ENCODE peak calls at places on chromosomes 6 and 20, in five cellular contexts. One of them, this sample, is unnamed.

GRCh38 chr20:37598101-37598530 is 70.4 kb upstream of the BLCAP start:
- DNase-seq in astrocyte of the spinal cord: no peak
- DNase-seq in T-cell: no peak
- DNase-seq in HFF-Myc: no peak
- DNase-seq in SJSA1: no peak
- DNase-seq in this sample: no peak

GRCh38 chr6:15207923-15208322 is 37.9 kb upstream of the JARID2 start:
- DNase-seq in astrocyte of the spinal cord: peak; percentile 43
- DNase-seq in T-cell: no peak
- DNase-seq in HFF-Myc: no peak
- DNase-seq in SJSA1: no peak
- DNase-seq in this sample: peak; percentile 79

GRCh38 chr6:69866351-69867074 is at the start of gene COL19A1:
- DNase-seq in astrocyte of the spinal cord: peak; percentile 14
- DNase-seq in T-cell: peak; percentile 1
- DNase-seq in HFF-Myc: no peak
- DNase-seq in SJSA1: no peak
- DNase-seq in this sample: peak; percentile 1

GRCh38 chr6:142187209-142187608 is 40.1 kb downstream of the VTA1 start:
- DNase-seq in astrocyte of the spinal cord: peak; percentile 78
- DNase-seq in T-cell: no peak
- DNase-seq in HFF-Myc: no peak
- DNase-seq in SJSA1: no peak
- DNase-seq in this sample: peak; percentile 87

GRCh38 chr20:44038681-44039123 is 124.0 kb downstream of the TOX2 start:
- DNase-seq in astrocyte of the spinal cord: no peak
- DNase-seq in T-cell: no peak
- DNase-seq in HFF-Myc: no peak
- DNase-seq in SJSA1: peak; percentile 33
- DNase-seq in this sample: no peak

GRCh38 chr6:126781582-126781981 is 336.9 kb upstream of the RSPO3 start:
- DNase-seq in astrocyte of the spinal cord: no peak
- DNase-seq in T-cell: no peak
- DNase-seq in HFF-Myc: no peak
- DNase-seq in SJSA1: no peak
- DNase-seq in this sample: no peak

GRCh38 chr6:33407132-33407718 is 3.6 kb upstream of the PHF1 start:
- DNase-seq in astrocyte of the spinal cord: peak; percentile 56
- DNase-seq in T-cell: no peak
- DNase-seq in HFF-Myc: no peak
- DNase-seq in SJSA1: no peak
- DNase-seq in this sample: peak; percentile 75

GRCh38 chr20:43043887-43044286 is 145.8 kb downstream of the PTPRT start:
- DNase-seq in astrocyte of the spinal cord: no peak
- DNase-seq in T-cell: no peak
- DNase-seq in HFF-Myc: no peak
- DNase-seq in SJSA1: no peak
- DNase-seq in this sample: no peak

GRCh38 chr6:32830936-32831335 is 7.6 kb downstream of the TAP2 start:
- DNase-seq in astrocyte of the spinal cord: no peak
- DNase-seq in T-cell: no peak
- DNase-seq in HFF-Myc: no peak
- DNase-seq in SJSA1: no peak
- DNase-seq in this sample: no peak

GRCh38 chr6:70520575-70520974 is 46.2 kb upstream of the SDHAF4 start:
- DNase-seq in astrocyte of the spinal cord: peak; percentile 7
- DNase-seq in T-cell: no peak
- DNase-seq in HFF-Myc: no peak
- DNase-seq in SJSA1: no peak
- DNase-seq in this sample: peak; percentile 36

GRCh38 chr6:5994999-5995698 is 11.6 kb downstream of the NRN1 start:
- DNase-seq in astrocyte of the spinal cord: no peak
- DNase-seq in T-cell: no peak
- DNase-seq in HFF-Myc: no peak
- DNase-seq in SJSA1: no peak
- DNase-seq in this sample: no peak

GRCh38 chr20:45052698-45053440 is 48.1 kb downstream of the KCNS1 start:
- DNase-seq in astrocyte of the spinal cord: peak; percentile 91
- DNase-seq in T-cell: no peak
- DNase-seq in HFF-Myc: peak; percentile 47
- DNase-seq in SJSA1: no peak
- DNase-seq in this sample: peak; percentile 97